ENCODE peak calls at places on chromosomes 6 and 20, in eight cellular contexts. One of them, this sample, is unnamed.

GRCh38 chr6:108737594-108738546 is 110.4 kb upstream of the ARMC2 start:
- DNase-seq in stimulated activated CD4-positive, alpha-beta T cell treated with anti-CD3 and anti-CD28 coated beads, Interleukin-1b, Interleukin-23, amount 100 ng/mL, for 24 hours: no peak
- DNase-seq in MG63: peak
- DNase-seq in fibroblast of mammary gland: peak
- DNase-seq in thoracic aorta: peak
- DNase-seq in vagina: no peak
- DNase-seq in stomach: peak
- DNase-seq in T47D: no peak
- DNase-seq in this sample: peak

GRCh38 chr20:6466065-6466810 is 301.2 kb upstream of the BMP2 start:
- DNase-seq in stimulated activated CD4-positive, alpha-beta T cell treated with anti-CD3 and anti-CD28 coated beads, Interleukin-1b, Interleukin-23, amount 100 ng/mL, for 24 hours: no peak
- DNase-seq in MG63: no peak
- DNase-seq in fibroblast of mammary gland: no peak
- DNase-seq in thoracic aorta: no peak
- DNase-seq in vagina: no peak
- DNase-seq in stomach: no peak
- DNase-seq in T47D: no peak
- DNase-seq in this sample: no peak

GRCh38 chr20:539848-540247 is 3.7 kb downstream of the CSNK2A1 start:
- DNase-seq in stimulated activated CD4-positive, alpha-beta T cell treated with anti-CD3 and anti-CD28 coated beads, Interleukin-1b, Interleukin-23, amount 100 ng/mL, for 24 hours: no peak
- DNase-seq in MG63: no peak
- DNase-seq in fibroblast of mammary gland: peak
- DNase-seq in thoracic aorta: no peak
- DNase-seq in vagina: no peak
- DNase-seq in stomach: no peak
- DNase-seq in T47D: no peak
- DNase-seq in this sample: no peak

GRCh38 chr6:142372348-142372747 is 70.5 kb downstream of the ADGRG6 start:
- DNase-seq in stimulated activated CD4-positive, alpha-beta T cell treated with anti-CD3 and anti-CD28 coated beads, Interleukin-1b, Interleukin-23, amount 100 ng/mL, for 24 hours: no peak
- DNase-seq in MG63: no peak
- DNase-seq in fibroblast of mammary gland: peak
- DNase-seq in thoracic aorta: no peak
- DNase-seq in vagina: no peak
- DNase-seq in stomach: no peak
- DNase-seq in T47D: no peak
- DNase-seq in this sample: peak

GRCh38 chr6:152750694-152751093 is at the start of gene VIP:
- DNase-seq in stimulated activated CD4-positive, alpha-beta T cell treated with anti-CD3 and anti-CD28 coated beads, Interleukin-1b, Interleukin-23, amount 100 ng/mL, for 24 hours: no peak
- DNase-seq in MG63: no peak
- DNase-seq in fibroblast of mammary gland: peak
- DNase-seq in thoracic aorta: no peak
- DNase-seq in vagina: no peak
- DNase-seq in stomach: no peak
- DNase-seq in T47D: peak
- DNase-seq in this sample: peak

GRCh38 chr6:15412767-15413166 is 166.9 kb downstream of the JARID2 start:
- DNase-seq in stimulated activated CD4-positive, alpha-beta T cell treated with anti-CD3 and anti-CD28 coated beads, Interleukin-1b, Interleukin-23, amount 100 ng/mL, for 24 hours: no peak
- DNase-seq in MG63: no peak
- DNase-seq in fibroblast of mammary gland: no peak
- DNase-seq in thoracic aorta: no peak
- DNase-seq in vagina: no peak
- DNase-seq in stomach: no peak
- DNase-seq in T47D: no peak
- DNase-seq in this sample: no peak

GRCh38 chr6:87907521-87907920 is 140.1 kb upstream of the SPACA1 start:
- DNase-seq in stimulated activated CD4-positive, alpha-beta T cell treated with anti-CD3 and anti-CD28 coated beads, Interleukin-1b, Interleukin-23, amount 100 ng/mL, for 24 hours: no peak
- DNase-seq in MG63: peak
- DNase-seq in fibroblast of mammary gland: peak
- DNase-seq in thoracic aorta: no peak
- DNase-seq in vagina: no peak
- DNase-seq in stomach: no peak
- DNase-seq in T47D: no peak
- DNase-seq in this sample: no peak

GRCh38 chr20:50085481-50086365 is 27.2 kb downstream of the UBE2V1 start:
- DNase-seq in stimulated activated CD4-positive, alpha-beta T cell treated with anti-CD3 and anti-CD28 coated beads, Interleukin-1b, Interleukin-23, amount 100 ng/mL, for 24 hours: no peak
- DNase-seq in MG63: peak
- DNase-seq in fibroblast of mammary gland: peak
- DNase-seq in thoracic aorta: no peak
- DNase-seq in vagina: no peak
- DNase-seq in stomach: no peak
- DNase-seq in T47D: peak
- DNase-seq in this sample: peak

GRCh38 chr6:27839303-27840081 is 72.7 kb downstream of the OR2B2 start:
- DNase-seq in stimulated activated CD4-positive, alpha-beta T cell treated with anti-CD3 and anti-CD28 coated beads, Interleukin-1b, Interleukin-23, amount 100 ng/mL, for 24 hours: no peak
- DNase-seq in MG63: peak
- DNase-seq in fibroblast of mammary gland: peak
- DNase-seq in thoracic aorta: no peak
- DNase-seq in vagina: no peak
- DNase-seq in stomach: peak
- DNase-seq in T47D: no peak
- DNase-seq in this sample: peak

GRCh38 chr20:46211331-46211722 is 93.2 kb downstream of the CD40 start:
- DNase-seq in stimulated activated CD4-positive, alpha-beta T cell treated with anti-CD3 and anti-CD28 coated beads, Interleukin-1b, Interleukin-23, amount 100 ng/mL, for 24 hours: no peak
- DNase-seq in MG63: no peak
- DNase-seq in fibroblast of mammary gland: no peak
- DNase-seq in thoracic aorta: no peak
- DNase-seq in vagina: no peak
- DNase-seq in stomach: no peak
- DNase-seq in T47D: no peak
- DNase-seq in this sample: no peak

GRCh38 chr6:145235207-145235606 is 500.1 kb downstream of the EPM2A start:
- DNase-seq in stimulated activated CD4-positive, alpha-beta T cell treated with anti-CD3 and anti-CD28 coated beads, Interleukin-1b, Interleukin-23, amount 100 ng/mL, for 24 hours: no peak
- DNase-seq in MG63: no peak
- DNase-seq in fibroblast of mammary gland: no peak
- DNase-seq in thoracic aorta: no peak
- DNase-seq in vagina: no peak
- DNase-seq in stomach: no peak
- DNase-seq in T47D: no peak
- DNase-seq in this sample: no peak

GRCh38 chr20:44609006-44609510 is 26.7 kb downstream of the PKIG start:
- DNase-seq in stimulated activated CD4-positive, alpha-beta T cell treated with anti-CD3 and anti-CD28 coated beads, Interleukin-1b, Interleukin-23, amount 100 ng/mL, for 24 hours: no peak
- DNase-seq in MG63: no peak
- DNase-seq in fibroblast of mammary gland: no peak
- DNase-seq in thoracic aorta: no peak
- DNase-seq in vagina: no peak
- DNase-seq in stomach: no peak
- DNase-seq in T47D: no peak
- DNase-seq in this sample: no peak

GRCh38 chr6:69802995-69803394 is 6.2 kb upstream of the LMBRD1 start:
- DNase-seq in stimulated activated CD4-positive, alpha-beta T cell treated with anti-CD3 and anti-CD28 coated beads, Interleukin-1b, Interleukin-23, amount 100 ng/mL, for 24 hours: no peak
- DNase-seq in MG63: no peak
- DNase-seq in fibroblast of mammary gland: no peak
- DNase-seq in thoracic aorta: no peak
- DNase-seq in vagina: no peak
- DNase-seq in stomach: no peak
- DNase-seq in T47D: no peak
- DNase-seq in this sample: no peak

GRCh38 chr6:114638346-114638745 is 295.5 kb upstream of the HS3ST5 start:
- DNase-seq in stimulated activated CD4-positive, alpha-beta T cell treated with anti-CD3 and anti-CD28 coated beads, Interleukin-1b, Interleukin-23, amount 100 ng/mL, for 24 hours: no peak
- DNase-seq in MG63: peak
- DNase-seq in fibroblast of mammary gland: no peak
- DNase-seq in thoracic aorta: no peak
- DNase-seq in vagina: no peak
- DNase-seq in stomach: no peak
- DNase-seq in T47D: no peak
- DNase-seq in this sample: no peak

GRCh38 chr20:49700411-49701185 is 13.1 kb downstream of the B4GALT5 start:
- DNase-seq in stimulated activated CD4-positive, alpha-beta T cell treated with anti-CD3 and anti-CD28 coated beads, Interleukin-1b, Interleukin-23, amount 100 ng/mL, for 24 hours: no peak
- DNase-seq in MG63: peak
- DNase-seq in fibroblast of mammary gland: peak
- DNase-seq in thoracic aorta: no peak
- DNase-seq in vagina: no peak
- DNase-seq in stomach: no peak
- DNase-seq in T47D: no peak
- DNase-seq in this sample: no peak